ENCODE peak calls at places on chromosome 10, in eight cellular contexts. M is HCT116; P is transverse colon; U is neural progenitor cell; Q is aorta; G is prostate gland; S is CD8-positive, alpha-beta T cell; J is cardiac muscle cell. W is an unnamed sample.

GRCh38 chr10:100043796-100044195 is 34.0 kb upstream of the DNMBP start:
- DNase-seq in P (no peak), G (peak; percentile 16), Q (peak; percentile 50), J (no peak), S (no peak), M (no peak), U (no peak), W (no peak)

GRCh38 chr10:5810235-5810634 is 3.0 kb downstream of the GDI2 start:
- DNase-seq in Q (no peak), S (no peak), M (no peak), U (no peak), P (no peak), J (no peak), G (no peak), W (no peak)

GRCh38 chr10:98361131-98361633 is 53.8 kb downstream of the PYROXD2 start:
- DNase-seq in Q (peak; percentile 93), M (no peak), U (peak; percentile 56), P (peak; percentile 53), G (peak; percentile 38), J (peak; percentile 89), S (no peak), W (peak; percentile 76)

GRCh38 chr10:60048146-60048545 is 141.8 kb upstream of the CCDC6 start:
- DNase-seq in M (peak; percentile 18), U (peak; percentile 80), P (peak; percentile 14), Q (no peak), J (peak; percentile 66), G (no peak), S (no peak), W (no peak)

GRCh38 chr10:102935510-102935909 is 17.4 kb downstream of the CNNM2 start:
- DNase-seq in U (no peak), Q (no peak), M (no peak), S (no peak), P (no peak), J (no peak), G (no peak), W (no peak)

GRCh38 chr10:29862926-29863614 is 196.3 kb downstream of the JCAD start:
- DNase-seq in J (no peak), M (peak; percentile 75), U (no peak), S (no peak), Q (no peak), G (no peak), P (no peak), W (no peak)

GRCh38 chr10:35821339-35821911 is 179.3 kb upstream of the FZD8 start:
- DNase-seq in Q (no peak), G (no peak), J (no peak), P (no peak), U (no peak), M (no peak), S (no peak), W (no peak)

GRCh38 chr10:62980697-62981495 is 152.2 kb upstream of the NRBF2 start:
- DNase-seq in Q (no peak), S (no peak), G (no peak), M (no peak), U (peak; percentile 13), J (no peak), P (no peak), W (no peak)

GRCh38 chr10:95451150-95451549 is 110.0 kb downstream of the SORBS1 start:
- DNase-seq in G (no peak), U (no peak), S (no peak), Q (peak; percentile 67), P (no peak), J (no peak), M (no peak), W (no peak)

GRCh38 chr10:46020871-46021553 is 9.4 kb downstream of the NCOA4 start:
- DNase-seq in S (no peak), U (no peak), Q (no peak), M (no peak), P (no peak), G (no peak), J (no peak), W (no peak)
- H3K4me1 ChIP-seq in S (peaks cover 64% of the 10 kb centered on the region), U (no peaks in the 10 kb centered on the region), Q (no peaks in the 10 kb centered on the region), M (peaks cover 34% of the 10 kb centered on the region), P (peaks cover 75% of the 10 kb centered on the region), G (no peaks in the 10 kb centered on the region), J (peaks cover 75% of the 10 kb centered on the region), W (peaks cover 12% of the 10 kb centered on the region)

GRCh38 chr10:4809156-4809555 is 16.9 kb upstream of the AKR1E2 start:
- DNase-seq in S (no peak), P (no peak), Q (no peak), G (no peak), J (no peak), M (no peak), U (no peak), W (no peak)

GRCh38 chr10:4807803-4808507 is 18.1 kb upstream of the AKR1E2 start:
- DNase-seq in M (no peak), P (no peak), Q (no peak), U (no peak), S (no peak), G (no peak), J (no peak), W (no peak)

GRCh38 chr10:4804505-4804904 is 21.5 kb upstream of the AKR1E2 start:
- DNase-seq in P (no peak), M (no peak), G (no peak), U (no peak), Q (no peak), S (no peak), J (no peak), W (no peak)

GRCh38 chr10:4803822-4804221 is 22.2 kb upstream of the AKR1E2 start:
- DNase-seq in J (no peak), G (no peak), S (no peak), M (no peak), U (no peak), P (no peak), Q (no peak), W (no peak)

GRCh38 chr10:4806534-4806933 is 19.5 kb upstream of the AKR1E2 start:
- DNase-seq in S (no peak), J (no peak), P (no peak), Q (no peak), M (no peak), G (no peak), U (no peak), W (no peak)
- H3K27ac ChIP-seq in S (no peak overlapping the region), J (no peak overlapping the region), P (no peak overlapping the region), Q (no peak overlapping the region), M (no peak overlapping the region), G (no peak overlapping the region), U (no peak overlapping the region), W (no peak overlapping the region)

DNA sequence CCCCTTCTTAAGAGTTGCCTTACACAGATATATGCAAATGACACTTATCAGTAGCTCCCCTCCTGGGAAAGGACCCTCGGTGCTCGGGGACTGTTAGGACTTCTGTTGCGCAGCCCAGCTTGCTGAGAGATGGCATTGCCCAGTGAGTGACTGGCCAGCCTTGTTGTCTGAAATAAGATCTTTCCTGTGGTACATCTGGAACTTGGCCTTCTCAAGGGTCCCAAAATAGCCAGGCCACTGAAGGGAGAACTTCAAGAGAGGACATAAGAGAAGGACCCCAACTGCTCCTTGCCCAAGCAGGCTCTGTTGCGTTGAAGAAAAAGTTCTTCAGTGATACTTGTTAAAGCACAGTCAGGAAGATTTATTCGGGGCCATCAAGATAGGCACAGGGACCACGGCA is 17.3 kb downstream of the BAG3 start:
- DNase-seq in P (no peak), M (no peak), Q (no peak), S (no peak), J (no peak), G (no peak), U (no peak), W (no peak)
- H3K4me1 ChIP-seq in P (peaks cover 17% of the 10 kb centered on the region), M (peaks cover 58% of the 10 kb centered on the region), Q (peaks cover 4% of the 10 kb centered on the region), S (peaks cover 16% of the 10 kb centered on the region), J (peaks cover 53% of the 10 kb centered on the region), G (peaks cover 15% of the 10 kb centered on the region), U (peaks cover 22% of the 10 kb centered on the region), W (peaks cover 20% of the 10 kb centered on the region)

DNA sequence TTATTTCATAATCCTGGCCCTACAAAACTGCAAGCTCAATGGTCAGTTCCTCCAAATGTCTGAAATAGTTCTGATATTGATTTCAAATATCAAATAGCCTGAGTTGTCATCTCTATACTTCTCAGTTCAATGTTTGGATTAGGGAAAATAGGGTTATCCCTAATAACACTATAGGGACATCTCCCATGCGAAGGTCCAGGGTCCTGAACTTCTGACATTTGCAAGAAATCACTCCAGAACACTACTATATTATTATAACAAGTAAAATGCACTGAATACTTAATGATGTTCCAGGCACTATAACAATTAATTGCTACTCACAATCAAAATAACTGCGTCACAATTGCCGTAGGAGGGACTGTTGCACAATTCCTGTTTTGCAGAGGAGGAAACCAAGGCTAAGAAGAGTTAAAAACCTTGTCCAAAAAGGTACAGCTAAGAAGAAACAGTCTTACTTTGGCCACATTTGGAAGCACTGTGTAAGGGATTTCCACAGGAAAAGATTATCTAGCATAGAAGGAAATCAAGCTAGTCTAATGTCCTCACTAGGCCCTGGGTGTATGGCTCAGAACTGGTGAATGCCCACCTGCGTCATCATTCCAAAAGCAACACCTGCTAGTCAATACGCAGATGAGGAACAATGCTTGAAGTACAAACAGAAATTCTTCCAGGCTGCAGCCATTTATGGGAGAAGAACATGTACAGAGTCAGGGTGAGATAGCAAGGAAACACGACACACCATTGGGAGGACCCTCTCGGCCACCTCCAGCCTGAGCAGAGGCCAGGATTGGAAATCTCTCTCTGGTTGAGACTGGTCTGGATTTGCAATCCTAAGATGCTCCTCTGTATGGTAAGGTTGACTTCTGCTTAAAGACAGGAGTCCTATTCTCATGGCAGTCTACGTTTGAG is 48.3 kb downstream of the ABLIM1 start:
- DNase-seq in P (no peak), M (no peak), Q (no peak), S (no peak), G (no peak), U (no peak), J (no peak), W (no peak)
- H3K27ac ChIP-seq in P (no peak overlapping the region), M (no peak overlapping the region), Q (no peak overlapping the region), S (no peak overlapping the region), G (no peak overlapping the region), U (no peak overlapping the region), J (no peak overlapping the region), W (peak overlapping the region; percentile 88)

GRCh38 chr10:80502621-80503583 is 34.8 kb upstream of the SH2D4B start:
- DNase-seq in G (no peak), M (no peak), P (no peak), J (no peak), S (no peak), Q (no peak), U (no peak), W (no peak)

GRCh38 chr10:80501381-80501912 is 36.3 kb upstream of the SH2D4B start:
- DNase-seq in U (no peak), M (no peak), S (no peak), G (no peak), Q (no peak), P (no peak), J (no peak), W (no peak)

GRCh38 chr10:80503584-80504157 is 34.0 kb upstream of the SH2D4B start:
- DNase-seq in P (no peak), S (no peak), U (peak; percentile 89), J (no peak), Q (no peak), G (no peak), M (no peak), W (no peak)

GRCh38 chr10:80500572-80501380 is 36.9 kb upstream of the SH2D4B start:
- DNase-seq in G (no peak), U (no peak), Q (no peak), P (no peak), M (no peak), J (no peak), S (peak; percentile 29), W (no peak)

GRCh38 chr10:80501913-80502521 is 35.7 kb upstream of the SH2D4B start:
- DNase-seq in S (no peak), Q (no peak), U (no peak), P (no peak), J (no peak), G (no peak), M (no peak), W (no peak)
- H3K4me1 ChIP-seq in S (peaks cover 92% of the 10 kb centered on the region), Q (no peaks in the 10 kb centered on the region), U (peaks cover 50% of the 10 kb centered on the region), P (peaks cover 64% of the 10 kb centered on the region), J (peaks cover 16% of the 10 kb centered on the region), G (peaks cover 33% of the 10 kb centered on the region), M (peaks cover 100% of the 10 kb centered on the region), W (peaks cover 31% of the 10 kb centered on the region)